ENCODE peak calls at places on chromosomes 5 and 9, in four cellular contexts. Y is CD8-positive, alpha-beta memory T cell; H is naive thymus-derived CD4-positive, alpha-beta T cell; U is small intestine. C is an unnamed sample.

GRCh38 chr9:33289501-33289900 is 815 bp upstream of the NFX1 start:
- DNase-seq in Y (no peak), H (peak), U (no peak), C (no peak)

GRCh38 chr5:83270311-83270710 is 193.0 kb downstream of the XRCC4 start:
- DNase-seq in Y (no peak), H (no peak), U (no peak), C (no peak)

GRCh38 chr5:96427823-96428222 is 5.2 kb downstream of the PCSK1 start:
- DNase-seq in Y (no peak), H (no peak), U (no peak), C (peak)

GRCh38 chr5:132829742-132830435 is 558 bp downstream of the SHROOM1 start:
- DNase-seq in Y (peak), H (peak), U (peak), C (peak)

GRCh38 chr9:87596862-87597261 is 99.2 kb downstream of the DAPK1 start:
- DNase-seq in Y (no peak), H (no peak), U (no peak), C (no peak)

GRCh38 chr9:36127652-36128244 is 8.8 kb upstream of the GLIPR2 start:
- DNase-seq in Y (no peak), H (no peak), U (no peak), C (no peak)

GRCh38 chr5:102554092-102554491 is 55.3 kb upstream of the SLCO6A1 start:
- DNase-seq in Y (no peak), H (no peak), U (no peak), C (no peak)

GRCh38 chr9:93022066-93022465 is 36.4 kb upstream of the SUSD3 start:
- DNase-seq in Y (no peak), H (no peak), U (no peak), C (no peak)

GRCh38 chr5:80318212-80318611 is 1.6 kb upstream of the SPZ1 start:
- DNase-seq in Y (no peak), H (no peak), U (no peak), C (no peak)

GRCh38 chr5:179152144-179152895 is 92.1 kb downstream of the ZNF354C start:
- DNase-seq in Y (no peak), H (no peak), U (no peak), C (no peak)

GRCh38 chr9:134562146-134562753 is 79.4 kb upstream of the COL5A1 start:
- DNase-seq in Y (no peak), H (no peak), U (no peak), C (no peak)

GRCh38 chr9:97696025-97696822 is 916 bp downstream of the XPA start:
- DNase-seq in Y (no peak), H (no peak), U (no peak), C (no peak)

GRCh38 chr5:130496215-130496614 is 592.0 kb downstream of the CHSY3 start:
- DNase-seq in Y (no peak), H (no peak), U (no peak), C (no peak)

GRCh38 chr5:134070979-134071849 is 43.3 kb upstream of the TCF7 start:
- DNase-seq in Y (peak), H (peak), U (peak), C (no peak)

GRCh38 chr9:86041331-86041741 is 58.0 kb downstream of the GOLM1 start:
- DNase-seq in Y (no peak), H (no peak), U (peak), C (no peak)

GRCh38 chr9:105466898-105467455 is 19.1 kb downstream of the FSD1L start:
- DNase-seq in Y (no peak), H (no peak), U (no peak), C (no peak)

GRCh38 chr9:68726489-68726888 is 21.4 kb downstream of the PIP5K1B start:
- DNase-seq in Y (no peak), H (no peak), U (no peak), C (no peak)

GRCh38 chr5:135140805-135141204 is 106.8 kb upstream of the PITX1 start:
- DNase-seq in Y (no peak), H (no peak), U (peak), C (no peak)

GRCh38 chr9:6049798-6050197 is 34.4 kb upstream of the RANBP6 start:
- DNase-seq in Y (no peak), H (no peak), U (peak), C (peak)

GRCh38 chr9:89436963-89437625 is 60.8 kb downstream of the SEMA4D start:
- DNase-seq in Y (peak), H (no peak), U (peak), C (peak)

GRCh38 chr5:80806929-80807328 is 152.1 kb upstream of the DHFR start:
- DNase-seq in Y (no peak), H (no peak), U (no peak), C (no peak)

GRCh38 chr5:33611882-33612281 is 171.1 kb downstream of the TARS1 start:
- DNase-seq in Y (no peak), H (no peak), U (no peak), C (no peak)

GRCh38 chr9:19999491-20000057 is 210.7 kb upstream of the SLC24A2 start:
- DNase-seq in Y (no peak), H (peak), U (peak), C (peak)

GRCh38 chr5:119943148-119943547 is 313.8 kb downstream of the FAM170A start:
- DNase-seq in Y (no peak), H (no peak), U (no peak), C (no peak)

GRCh38 chr9:137454506-137455360 is 4.4 kb downstream of the NSMF start:
- DNase-seq in Y (no peak), H (no peak), U (peak), C (no peak)

GRCh38 chr9:116661037-116661954 is 25.8 kb upstream of the TRIM32 start:
- DNase-seq in Y (no peak), H (no peak), U (peak), C (peak)

GRCh38 chr5:2094616-2094995 is 211.9 kb upstream of the IRX4 start:
- DNase-seq in Y (no peak), H (no peak), U (no peak), C (no peak)

GRCh38 chr5:5351288-5352089 is 71.0 kb upstream of the ICE1 start:
- DNase-seq in Y (no peak), H (no peak), U (no peak), C (no peak)

GRCh38 chr9:137021979-137022619 is 5.9 kb downstream of the ABCA2 start:
- DNase-seq in Y (peak), H (peak), U (peak), C (peak)

DNA sequence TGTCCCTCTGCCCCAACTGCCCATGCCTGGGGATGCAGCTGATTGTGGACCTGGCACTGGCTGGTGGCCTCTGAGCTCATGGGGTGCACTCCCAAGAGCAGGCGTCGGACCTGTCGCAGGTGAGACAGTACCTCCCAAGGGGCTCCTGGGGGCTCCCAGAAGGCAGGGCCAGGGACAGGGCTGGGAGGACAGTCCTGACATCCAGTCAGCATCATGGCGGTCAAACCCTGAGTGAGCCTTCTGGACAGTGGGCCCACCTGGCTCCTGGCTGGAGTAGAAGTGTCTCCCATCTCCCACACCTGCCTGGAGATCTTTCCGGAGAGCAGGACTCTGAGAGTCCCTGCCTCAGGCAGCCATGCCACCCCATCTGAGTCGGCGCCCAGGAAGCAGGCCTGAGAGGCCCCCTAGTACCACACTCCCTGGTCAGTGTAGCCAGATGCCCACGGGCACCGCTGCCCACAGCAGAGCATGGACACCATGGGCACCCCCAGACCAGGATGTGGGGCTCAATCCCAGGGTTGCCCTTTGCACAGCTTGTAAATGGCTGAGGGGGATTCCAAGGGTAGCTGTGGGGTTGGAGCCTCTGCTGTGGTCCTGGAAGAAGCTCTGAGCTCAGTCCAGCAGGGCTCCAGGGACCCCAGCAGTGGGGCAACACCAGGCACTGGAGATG is 6.6 kb downstream of the LCN9 start:
- DNase-seq in Y (no peak), H (no peak), U (no peak), C (no peak)
- H3K4me3 ChIP-seq in Y (no peak), H (no peak), U (no peak), C (no peak)

GRCh38 chr5:54455413-54456157 is at the start of gene HSPB3:
- DNase-seq in Y (no peak), H (no peak), U (peak), C (no peak)
- H3K4me3 ChIP-seq in Y (no peak), H (no peak), U (no peak), C (no peak)

GRCh38 chr9:124739360-124739759 is 31.8 kb downstream of the NR6A1 start:
- DNase-seq in Y (no peak), H (no peak), U (no peak), C (no peak)

GRCh38 chr9:124735121-124735520 is 36.0 kb downstream of the NR6A1 start:
- DNase-seq in Y (no peak), H (no peak), U (no peak), C (no peak)

GRCh38 chr9:124730772-124731171 is 40.3 kb downstream of the NR6A1 start:
- DNase-seq in Y (no peak), H (no peak), U (peak), C (no peak)

GRCh38 chr9:124733964-124734740 is 37.0 kb downstream of the NR6A1 start:
- DNase-seq in Y (no peak), H (no peak), U (peak), C (no peak)
- H3K4me3 ChIP-seq in Y (no peak), H (no peak), U (no peak), C (no peak)

GRCh38 chr9:76475691-76476090 is 16.7 kb downstream of the GCNT1 start:
- DNase-seq in Y (no peak), H (no peak), U (no peak), C (no peak)
- H3K4me3 ChIP-seq in Y (no peak), H (no peak), U (no peak), C (no peak)

GRCh38 chr5:59356813-59357381 is 536.6 kb downstream of the PDE4D start:
- DNase-seq in Y (no peak), H (no peak), U (no peak), C (no peak)
- H3K4me3 ChIP-seq in Y (no peak), H (no peak), U (no peak), C (no peak)

DNA sequence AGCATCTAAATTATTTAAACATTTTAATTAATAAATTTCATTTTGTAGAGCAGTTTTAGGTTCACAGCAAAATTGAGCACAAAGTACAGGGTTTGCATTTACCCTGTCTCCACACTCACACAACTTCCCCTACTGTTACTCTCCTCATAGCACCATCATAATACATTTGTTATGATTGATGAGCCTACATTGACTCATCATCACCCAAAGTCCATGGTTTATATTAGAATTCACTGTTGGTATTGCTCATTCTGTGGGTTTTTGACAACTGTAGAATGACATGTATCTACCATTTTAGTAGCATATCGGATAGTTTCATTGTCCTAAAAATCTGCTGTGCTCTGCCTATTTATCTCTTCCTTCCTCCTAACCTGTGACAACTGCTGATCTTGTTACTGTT is 411.1 kb upstream of the MPDZ start:
- DNase-seq in Y (no peak), H (no peak), U (no peak), C (no peak)
- H3K4me3 ChIP-seq in Y (no peak), H (no peak), U (no peak), C (no peak)

C was measured in Jurkat, Clone E6-1.